ENCODE peak calls at places on chromosomes 16 and 17, in four cellular contexts. One of them, this sample, is unnamed.

GRCh38 chr17:4397840-4398239 is 31.4 kb upstream of the UBE2G1 start:
- DNase-seq in SK-N-SH: no peak
- DNase-seq in PC-3: no peak
- DNase-seq in GM23338: no peak
- DNase-seq in this sample: no peak

GRCh38 chr16:4866586-4866985 is 19.3 kb downstream of the UBN1 start:
- DNase-seq in GM23338: no peak
- DNase-seq in PC-3: no peak
- DNase-seq in SK-N-SH: no peak
- DNase-seq in this sample: no peak

GRCh38 chr17:49508061-49508865 is 13.2 kb downstream of the NGFR start:
- DNase-seq in SK-N-SH: peak
- DNase-seq in PC-3: peak
- DNase-seq in GM23338: peak
- DNase-seq in this sample: peak

GRCh38 chr17:51046527-51047384 is 73.9 kb downstream of the SPAG9 start:
- DNase-seq in PC-3: no peak
- DNase-seq in SK-N-SH: peak
- DNase-seq in GM23338: peak
- DNase-seq in this sample: peak

GRCh38 chr16:8847623-8848022 is 21.2 kb downstream of the CARHSP1 start:
- DNase-seq in SK-N-SH: peak
- DNase-seq in PC-3: no peak
- DNase-seq in GM23338: no peak
- DNase-seq in this sample: peak

GRCh38 chr17:28862497-28862896 is 7.7 kb downstream of the ERAL1 start:
- DNase-seq in PC-3: no peak
- DNase-seq in SK-N-SH: no peak
- DNase-seq in GM23338: no peak
- DNase-seq in this sample: no peak

GRCh38 chr16:5252800-5253199 is 155.2 kb upstream of the EEF2KMT start:
- DNase-seq in GM23338: peak
- DNase-seq in PC-3: no peak
- DNase-seq in SK-N-SH: no peak
- DNase-seq in this sample: no peak

GRCh38 chr17:36645358-36645757 is 44.0 kb downstream of the MRM1 start:
- DNase-seq in SK-N-SH: no peak
- DNase-seq in PC-3: no peak
- DNase-seq in GM23338: no peak
- DNase-seq in this sample: no peak

GRCh38 chr16:2009791-2010510 is at the start of gene ZNF598:
- DNase-seq in GM23338: peak
- DNase-seq in SK-N-SH: peak
- DNase-seq in PC-3: peak
- DNase-seq in this sample: peak

GRCh38 chr17:31470592-31470991 is 79.1 kb downstream of the RAB11FIP4 start:
- DNase-seq in GM23338: no peak
- DNase-seq in PC-3: peak
- DNase-seq in SK-N-SH: no peak
- DNase-seq in this sample: no peak
- TF ChIP-seq EZH2phosphoT487 in GM23338: no peak
- TF ChIP-seq EZH2phosphoT487 in PC-3: no peak
- TF ChIP-seq EZH2phosphoT487 in SK-N-SH: no peak
- TF ChIP-seq EZH2phosphoT487 in this sample: no peak

GRCh38 chr16:21598676-21599157 is 660 bp upstream of the METTL9 start:
- DNase-seq in SK-N-SH: no peak
- DNase-seq in PC-3: no peak
- DNase-seq in GM23338: peak
- DNase-seq in this sample: peak

GRCh38 chr16:21602785-21603184 is 3.4 kb downstream of the METTL9 start:
- DNase-seq in PC-3: no peak
- DNase-seq in GM23338: no peak
- DNase-seq in SK-N-SH: no peak
- DNase-seq in this sample: no peak

GRCh38 chr16:21597571-21598030 is 1.8 kb upstream of the METTL9 start:
- DNase-seq in GM23338: no peak
- DNase-seq in PC-3: no peak
- DNase-seq in SK-N-SH: no peak
- DNase-seq in this sample: no peak

GRCh38 chr16:21599158-21599993 is at the start of gene METTL9:
- DNase-seq in GM23338: peak
- DNase-seq in PC-3: peak
- DNase-seq in SK-N-SH: peak
- DNase-seq in this sample: peak

GRCh38 chr16:21599994-21600773 is 807 bp downstream of the METTL9 start:
- DNase-seq in PC-3: peak
- DNase-seq in GM23338: peak
- DNase-seq in SK-N-SH: peak
- DNase-seq in this sample: peak
- TF ChIP-seq EZH2phosphoT487 in PC-3: no peak
- TF ChIP-seq EZH2phosphoT487 in GM23338: no peak
- TF ChIP-seq EZH2phosphoT487 in SK-N-SH: no peak
- TF ChIP-seq EZH2phosphoT487 in this sample: no peak

GRCh38 chr16:89765292-89765810 is 44.0 kb downstream of the ZNF276 start:
- DNase-seq in GM23338: no peak
- DNase-seq in PC-3: no peak
- DNase-seq in SK-N-SH: no peak
- DNase-seq in this sample: no peak

GRCh38 chr16:89764711-89765201 is 43.4 kb downstream of the ZNF276 start:
- DNase-seq in SK-N-SH: no peak
- DNase-seq in PC-3: no peak
- DNase-seq in GM23338: no peak
- DNase-seq in this sample: no peak

GRCh38 chr16:89761304-89761922 is 40.1 kb downstream of the ZNF276 start:
- DNase-seq in PC-3: no peak
- DNase-seq in GM23338: no peak
- DNase-seq in SK-N-SH: no peak
- DNase-seq in this sample: no peak

DNA sequence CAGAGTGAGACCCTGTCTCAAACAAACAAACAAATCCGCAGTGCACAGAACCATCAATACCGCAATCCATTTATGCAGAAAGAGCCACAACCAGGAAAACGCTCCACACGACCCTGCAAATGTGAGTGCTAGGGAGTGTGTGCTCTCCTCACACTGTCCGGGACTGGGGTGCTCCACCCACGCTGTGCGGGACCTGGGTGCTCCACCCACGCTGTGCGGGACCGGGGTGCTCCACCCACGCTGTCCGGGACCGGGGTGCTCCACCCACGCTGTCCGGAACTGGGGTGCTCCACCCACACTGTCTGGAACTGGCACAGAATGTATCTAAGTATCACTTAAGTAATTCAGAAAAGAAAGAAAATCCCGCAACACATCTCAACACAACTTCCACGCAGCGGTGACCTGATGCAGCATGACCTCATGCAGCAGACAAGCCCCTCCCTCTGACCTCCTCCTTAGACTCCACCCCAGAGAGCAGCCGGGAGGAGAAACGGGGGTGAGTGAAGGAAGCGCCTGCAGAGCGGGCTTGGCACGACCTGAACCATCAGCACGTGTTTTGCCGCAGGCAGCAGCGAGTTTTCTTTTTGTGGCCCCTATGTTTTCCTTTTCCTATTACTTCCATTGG is 38.5 kb downstream of the ZNF276 start:
- DNase-seq in PC-3: no peak
- DNase-seq in GM23338: peak
- DNase-seq in SK-N-SH: no peak
- DNase-seq in this sample: no peak
- TF ChIP-seq EZH2phosphoT487 in PC-3: no peak
- TF ChIP-seq EZH2phosphoT487 in GM23338: no peak
- TF ChIP-seq EZH2phosphoT487 in SK-N-SH: no peak
- TF ChIP-seq EZH2phosphoT487 in this sample: no peak

GRCh38 chr17:83057397-83057761 is 22.0 kb upstream of the METRNL start:
- DNase-seq in PC-3: no peak
- DNase-seq in SK-N-SH: peak
- DNase-seq in GM23338: no peak
- DNase-seq in this sample: no peak
- TF ChIP-seq EZH2phosphoT487 in PC-3: no peak
- TF ChIP-seq EZH2phosphoT487 in SK-N-SH: no peak
- TF ChIP-seq EZH2phosphoT487 in GM23338: no peak
- TF ChIP-seq EZH2phosphoT487 in this sample: no peak

GRCh38 chr17:17900615-17901520 is 64.1 kb upstream of the SREBF1 start:
- DNase-seq in SK-N-SH: peak
- DNase-seq in GM23338: no peak
- DNase-seq in PC-3: peak
- DNase-seq in this sample: peak
- TF ChIP-seq EZH2phosphoT487 in SK-N-SH: no peak
- TF ChIP-seq EZH2phosphoT487 in GM23338: no peak
- TF ChIP-seq EZH2phosphoT487 in PC-3: no peak
- TF ChIP-seq EZH2phosphoT487 in this sample: no peak

DNA sequence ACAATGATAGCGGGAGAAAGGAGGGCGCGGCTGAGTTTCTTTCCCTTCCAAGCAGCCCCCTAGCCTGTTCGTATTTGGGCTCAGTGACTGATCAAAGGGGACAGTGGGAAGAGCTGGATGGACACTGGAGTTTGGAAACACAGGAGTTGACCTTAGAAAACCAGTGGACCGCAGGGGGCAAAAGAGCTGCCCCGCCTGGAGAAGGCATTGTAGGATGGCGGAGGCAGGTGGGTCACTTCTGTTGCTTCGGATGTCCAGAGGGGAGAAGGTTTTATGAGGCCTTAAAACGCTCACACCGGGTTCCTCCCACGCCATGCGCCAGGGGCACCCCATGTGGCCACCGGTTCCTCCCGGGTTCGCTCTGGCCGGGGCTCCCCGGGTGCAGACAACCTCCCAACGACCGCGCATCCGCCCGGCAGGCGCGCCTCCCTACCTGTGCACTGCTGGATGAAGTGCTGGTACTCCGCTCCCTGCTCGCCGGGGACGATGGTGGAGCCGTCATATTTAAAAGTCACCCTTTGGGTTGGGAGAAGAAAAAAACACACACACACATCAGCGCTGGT is 729 bp downstream of the COTL1 start:
- DNase-seq in SK-N-SH: peak
- DNase-seq in GM23338: no peak
- DNase-seq in PC-3: no peak
- DNase-seq in this sample: peak
- TF ChIP-seq EZH2phosphoT487 in SK-N-SH: no peak
- TF ChIP-seq EZH2phosphoT487 in GM23338: no peak
- TF ChIP-seq EZH2phosphoT487 in PC-3: no peak
- TF ChIP-seq EZH2phosphoT487 in this sample: no peak

GRCh38 chr16:50673496-50674275 is 7.4 kb downstream of the SNX20 start:
- DNase-seq in SK-N-SH: no peak
- DNase-seq in PC-3: no peak
- DNase-seq in GM23338: peak
- DNase-seq in this sample: no peak

GRCh38 chr16:50676684-50677225 is 4.4 kb downstream of the SNX20 start:
- DNase-seq in SK-N-SH: no peak
- DNase-seq in PC-3: no peak
- DNase-seq in GM23338: no peak
- DNase-seq in this sample: no peak

GRCh38 chr16:50677351-50677750 is 3.8 kb downstream of the SNX20 start:
- DNase-seq in PC-3: no peak
- DNase-seq in SK-N-SH: peak
- DNase-seq in GM23338: peak
- DNase-seq in this sample: no peak

GRCh38 chr16:50675686-50676610 is 5.2 kb downstream of the SNX20 start:
- DNase-seq in GM23338: no peak
- DNase-seq in SK-N-SH: no peak
- DNase-seq in PC-3: no peak
- DNase-seq in this sample: no peak

DNA sequence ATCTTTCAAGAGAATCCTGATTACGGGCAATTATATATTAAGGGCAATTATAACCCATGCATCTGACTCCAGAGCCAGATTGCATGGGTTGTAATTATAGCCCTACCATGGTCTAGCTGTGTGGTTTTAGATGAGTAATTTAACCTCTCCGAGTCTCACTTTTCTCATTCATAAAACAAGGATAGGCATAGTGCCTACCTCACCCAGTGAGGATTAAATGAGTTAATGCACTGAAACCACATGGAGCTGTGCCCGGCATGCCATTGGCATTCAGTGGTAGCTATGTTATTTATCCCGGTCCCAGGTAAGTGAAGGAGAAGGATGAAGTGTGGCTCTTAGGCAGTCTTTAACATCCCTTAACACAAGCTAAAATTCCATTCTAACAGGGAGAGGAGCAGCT is 6.3 kb downstream of the SNX20 start:
- DNase-seq in GM23338: no peak
- DNase-seq in SK-N-SH: no peak
- DNase-seq in PC-3: peak
- DNase-seq in this sample: no peak
- TF ChIP-seq EZH2phosphoT487 in GM23338: no peak
- TF ChIP-seq EZH2phosphoT487 in SK-N-SH: no peak
- TF ChIP-seq EZH2phosphoT487 in PC-3: no peak
- TF ChIP-seq EZH2phosphoT487 in this sample: no peak

GRCh38 chr17:82103588-82104451 is 5.8 kb upstream of the FASN start:
- DNase-seq in PC-3: peak
- DNase-seq in SK-N-SH: no peak
- DNase-seq in GM23338: peak
- DNase-seq in this sample: peak

GRCh38 chr17:82104797-82105416 is 6.9 kb upstream of the FASN start:
- DNase-seq in SK-N-SH: no peak
- DNase-seq in PC-3: no peak
- DNase-seq in GM23338: no peak
- DNase-seq in this sample: no peak

GRCh38 chr17:82105882-82106696 is 8.1 kb upstream of the FASN start:
- DNase-seq in SK-N-SH: peak
- DNase-seq in GM23338: peak
- DNase-seq in PC-3: peak
- DNase-seq in this sample: peak

GRCh38 chr17:82106697-82107305 is 8.8 kb upstream of the FASN start:
- DNase-seq in PC-3: no peak
- DNase-seq in SK-N-SH: no peak
- DNase-seq in GM23338: no peak
- DNase-seq in this sample: no peak

GRCh38 chr17:82105417-82105881 is 7.4 kb upstream of the FASN start:
- DNase-seq in SK-N-SH: no peak
- DNase-seq in PC-3: no peak
- DNase-seq in GM23338: no peak
- DNase-seq in this sample: no peak
- TF ChIP-seq EZH2phosphoT487 in SK-N-SH: no peak
- TF ChIP-seq EZH2phosphoT487 in PC-3: no peak
- TF ChIP-seq EZH2phosphoT487 in GM23338: no peak
- TF ChIP-seq EZH2phosphoT487 in this sample: no peak

DNA sequence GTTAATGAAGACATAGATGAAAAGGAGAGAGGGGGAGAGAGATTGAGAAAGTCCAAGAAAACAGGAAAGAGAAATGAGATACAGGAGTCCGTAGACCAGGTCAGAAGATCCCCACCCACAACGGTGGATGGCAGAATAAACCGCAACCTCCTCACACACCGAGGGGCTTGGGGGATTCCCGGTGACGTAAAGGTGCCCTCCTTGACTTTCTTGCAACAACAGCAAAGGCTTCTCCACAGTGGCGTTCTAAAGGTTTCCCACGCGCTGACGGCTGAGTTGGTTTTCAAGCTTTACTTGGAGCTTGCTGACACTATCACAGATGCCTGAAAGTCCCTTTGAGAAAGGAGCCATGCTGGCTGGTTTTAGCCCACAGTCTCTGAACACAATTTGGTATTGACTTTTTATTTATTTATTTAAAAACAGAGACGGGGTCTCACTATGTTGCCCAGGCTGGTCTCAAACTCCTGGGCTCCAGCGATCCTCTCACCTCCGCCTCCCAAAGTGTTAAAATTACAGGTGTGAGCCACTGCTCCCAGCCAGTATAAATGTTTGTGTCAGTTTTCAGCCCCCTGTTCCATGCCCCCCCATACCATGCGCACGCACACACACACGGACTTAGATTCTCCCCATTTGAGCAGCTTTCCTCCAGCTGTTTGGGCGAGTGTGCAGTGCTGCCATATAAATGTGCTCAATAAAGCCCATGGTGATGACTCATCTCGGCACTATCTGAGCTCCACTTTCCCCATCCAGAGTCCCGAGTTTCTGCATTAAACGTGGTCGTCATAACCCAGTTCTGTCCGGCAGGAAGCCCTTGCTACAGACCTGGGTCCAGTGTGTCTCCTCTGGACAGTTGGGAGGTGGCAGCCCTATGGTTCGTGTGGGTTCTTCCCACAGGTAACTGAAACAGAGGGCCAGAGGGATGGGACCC is 33.0 kb upstream of the SEC14L1 start:
- DNase-seq in PC-3: no peak
- DNase-seq in GM23338: no peak
- DNase-seq in SK-N-SH: no peak
- DNase-seq in this sample: no peak
- TF ChIP-seq EZH2phosphoT487 in PC-3: no peak
- TF ChIP-seq EZH2phosphoT487 in GM23338: no peak
- TF ChIP-seq EZH2phosphoT487 in SK-N-SH: no peak
- TF ChIP-seq EZH2phosphoT487 in this sample: no peak